ENCODE peak calls at places on chromosomes 16 and 17, in six cellular contexts. One of them, this sample, is unnamed.

GRCh38 chr17:80265205-80266068 is 4.8 kb downstream of the RNF213 start:
- DNase-seq in stimulated activated CD4-positive, alpha-beta T cell treated with anti-CD3 and anti-CD28 coated beads, Interleukin-1b, Interleukin-23, amount 100 ng/mL, for 1 hour: no peak
- DNase-seq in fibroblast of the conjunctiva: no peak
- DNase-seq in NCI-H1417: no peak
- DNase-seq in NCI-H1436: no peak
- DNase-seq in activated CD4-positive, CD25-positive, alpha-beta regulatory T cell: no peak
- DNase-seq in this sample: peak; percentile 16

GRCh38 chr17:75404223-75404738 is 1.2 kb downstream of the GRB2 start:
- DNase-seq in stimulated activated CD4-positive, alpha-beta T cell treated with anti-CD3 and anti-CD28 coated beads, Interleukin-1b, Interleukin-23, amount 100 ng/mL, for 1 hour: no peak
- DNase-seq in NCI-H1417: peak; percentile 58
- DNase-seq in activated CD4-positive, CD25-positive, alpha-beta regulatory T cell: no peak
- DNase-seq in fibroblast of the conjunctiva: peak; percentile 66
- DNase-seq in NCI-H1436: peak; percentile 63
- DNase-seq in this sample: peak; percentile 12

GRCh38 chr17:77425791-77426641 is 285.2 kb downstream of the SEC14L1 start:
- DNase-seq in fibroblast of the conjunctiva: no peak
- DNase-seq in NCI-H1417: no peak
- DNase-seq in NCI-H1436: no peak
- DNase-seq in stimulated activated CD4-positive, alpha-beta T cell treated with anti-CD3 and anti-CD28 coated beads, Interleukin-1b, Interleukin-23, amount 100 ng/mL, for 1 hour: no peak
- DNase-seq in activated CD4-positive, CD25-positive, alpha-beta regulatory T cell: no peak
- DNase-seq in this sample: peak; percentile 26

GRCh38 chr17:29143894-29144293 is 36.3 kb downstream of the MYO18A start:
- DNase-seq in activated CD4-positive, CD25-positive, alpha-beta regulatory T cell: no peak
- DNase-seq in fibroblast of the conjunctiva: no peak
- DNase-seq in stimulated activated CD4-positive, alpha-beta T cell treated with anti-CD3 and anti-CD28 coated beads, Interleukin-1b, Interleukin-23, amount 100 ng/mL, for 1 hour: no peak
- DNase-seq in NCI-H1436: no peak
- DNase-seq in NCI-H1417: peak; percentile 35
- DNase-seq in this sample: no peak

GRCh38 chr17:36703860-36704266 is 102.5 kb downstream of the MRM1 start:
- DNase-seq in stimulated activated CD4-positive, alpha-beta T cell treated with anti-CD3 and anti-CD28 coated beads, Interleukin-1b, Interleukin-23, amount 100 ng/mL, for 1 hour: no peak
- DNase-seq in NCI-H1436: no peak
- DNase-seq in activated CD4-positive, CD25-positive, alpha-beta regulatory T cell: no peak
- DNase-seq in NCI-H1417: no peak
- DNase-seq in fibroblast of the conjunctiva: no peak
- DNase-seq in this sample: no peak

GRCh38 chr17:77458202-77459017 is 317.6 kb downstream of the SEC14L1 start:
- DNase-seq in fibroblast of the conjunctiva: no peak
- DNase-seq in NCI-H1436: no peak
- DNase-seq in stimulated activated CD4-positive, alpha-beta T cell treated with anti-CD3 and anti-CD28 coated beads, Interleukin-1b, Interleukin-23, amount 100 ng/mL, for 1 hour: no peak
- DNase-seq in NCI-H1417: no peak
- DNase-seq in activated CD4-positive, CD25-positive, alpha-beta regulatory T cell: no peak
- DNase-seq in this sample: no peak

GRCh38 chr16:1929105-1929504 is 10.9 kb upstream of the HS3ST6 start:
- DNase-seq in stimulated activated CD4-positive, alpha-beta T cell treated with anti-CD3 and anti-CD28 coated beads, Interleukin-1b, Interleukin-23, amount 100 ng/mL, for 1 hour: no peak
- DNase-seq in fibroblast of the conjunctiva: no peak
- DNase-seq in NCI-H1417: peak; percentile 65
- DNase-seq in NCI-H1436: peak; percentile 45
- DNase-seq in activated CD4-positive, CD25-positive, alpha-beta regulatory T cell: no peak
- DNase-seq in this sample: no peak

GRCh38 chr16:27743963-27744362 is 194.0 kb downstream of the KATNIP start:
- DNase-seq in fibroblast of the conjunctiva: no peak
- DNase-seq in NCI-H1417: no peak
- DNase-seq in stimulated activated CD4-positive, alpha-beta T cell treated with anti-CD3 and anti-CD28 coated beads, Interleukin-1b, Interleukin-23, amount 100 ng/mL, for 1 hour: no peak
- DNase-seq in activated CD4-positive, CD25-positive, alpha-beta regulatory T cell: no peak
- DNase-seq in NCI-H1436: no peak
- DNase-seq in this sample: no peak

GRCh38 chr17:78403822-78404221 is 25.4 kb downstream of the PGS1 start:
- DNase-seq in fibroblast of the conjunctiva: no peak
- DNase-seq in NCI-H1436: no peak
- DNase-seq in activated CD4-positive, CD25-positive, alpha-beta regulatory T cell: no peak
- DNase-seq in NCI-H1417: no peak
- DNase-seq in stimulated activated CD4-positive, alpha-beta T cell treated with anti-CD3 and anti-CD28 coated beads, Interleukin-1b, Interleukin-23, amount 100 ng/mL, for 1 hour: no peak
- DNase-seq in this sample: no peak

GRCh38 chr16:65672960-65673359 is 551.1 kb upstream of the CDH11 start:
- DNase-seq in activated CD4-positive, CD25-positive, alpha-beta regulatory T cell: no peak
- DNase-seq in stimulated activated CD4-positive, alpha-beta T cell treated with anti-CD3 and anti-CD28 coated beads, Interleukin-1b, Interleukin-23, amount 100 ng/mL, for 1 hour: no peak
- DNase-seq in fibroblast of the conjunctiva: no peak
- DNase-seq in NCI-H1417: no peak
- DNase-seq in NCI-H1436: no peak
- DNase-seq in this sample: no peak

GRCh38 chr16:1565083-1565805 is 31.8 kb downstream of the TMEM204 start:
- DNase-seq in stimulated activated CD4-positive, alpha-beta T cell treated with anti-CD3 and anti-CD28 coated beads, Interleukin-1b, Interleukin-23, amount 100 ng/mL, for 1 hour: no peak
- DNase-seq in fibroblast of the conjunctiva: no peak
- DNase-seq in NCI-H1417: no peak
- DNase-seq in activated CD4-positive, CD25-positive, alpha-beta regulatory T cell: no peak
- DNase-seq in NCI-H1436: no peak
- DNase-seq in this sample: no peak

GRCh38 chr17:44203731-44204452 is 4.2 kb upstream of the ATXN7L3 start:
- DNase-seq in fibroblast of the conjunctiva: peak; percentile 51
- DNase-seq in activated CD4-positive, CD25-positive, alpha-beta regulatory T cell: no peak
- DNase-seq in stimulated activated CD4-positive, alpha-beta T cell treated with anti-CD3 and anti-CD28 coated beads, Interleukin-1b, Interleukin-23, amount 100 ng/mL, for 1 hour: no peak
- DNase-seq in NCI-H1417: peak; percentile 11
- DNase-seq in NCI-H1436: peak; percentile 18
- DNase-seq in this sample: peak; percentile 20

GRCh38 chr17:31369266-31369665 is 22.2 kb upstream of the RAB11FIP4 start:
- DNase-seq in stimulated activated CD4-positive, alpha-beta T cell treated with anti-CD3 and anti-CD28 coated beads, Interleukin-1b, Interleukin-23, amount 100 ng/mL, for 1 hour: no peak
- DNase-seq in activated CD4-positive, CD25-positive, alpha-beta regulatory T cell: no peak
- DNase-seq in NCI-H1417: no peak
- DNase-seq in NCI-H1436: no peak
- DNase-seq in fibroblast of the conjunctiva: no peak
- DNase-seq in this sample: no peak

GRCh38 chr17:37818689-37819088 is 73.8 kb upstream of the HNF1B start:
- DNase-seq in stimulated activated CD4-positive, alpha-beta T cell treated with anti-CD3 and anti-CD28 coated beads, Interleukin-1b, Interleukin-23, amount 100 ng/mL, for 1 hour: no peak
- DNase-seq in NCI-H1417: peak; percentile 33
- DNase-seq in fibroblast of the conjunctiva: no peak
- DNase-seq in NCI-H1436: peak; percentile 10
- DNase-seq in activated CD4-positive, CD25-positive, alpha-beta regulatory T cell: no peak
- DNase-seq in this sample: no peak

GRCh38 chr17:22516861-22517636 is 824.7 kb downstream of the KCNJ18 start:
- DNase-seq in NCI-H1436: no peak
- DNase-seq in NCI-H1417: no peak
- DNase-seq in activated CD4-positive, CD25-positive, alpha-beta regulatory T cell: no peak
- DNase-seq in stimulated activated CD4-positive, alpha-beta T cell treated with anti-CD3 and anti-CD28 coated beads, Interleukin-1b, Interleukin-23, amount 100 ng/mL, for 1 hour: no peak
- DNase-seq in fibroblast of the conjunctiva: no peak
- DNase-seq in this sample: no peak

GRCh38 chr16:76976101-76976500 is 214.9 kb upstream of the MON1B start:
- DNase-seq in activated CD4-positive, CD25-positive, alpha-beta regulatory T cell: no peak
- DNase-seq in NCI-H1417: no peak
- DNase-seq in stimulated activated CD4-positive, alpha-beta T cell treated with anti-CD3 and anti-CD28 coated beads, Interleukin-1b, Interleukin-23, amount 100 ng/mL, for 1 hour: no peak
- DNase-seq in fibroblast of the conjunctiva: no peak
- DNase-seq in NCI-H1436: no peak
- DNase-seq in this sample: no peak

GRCh38 chr16:1379054-1379862 is 27.5 kb downstream of the GNPTG start:
- DNase-seq in activated CD4-positive, CD25-positive, alpha-beta regulatory T cell: peak; percentile 48
- DNase-seq in NCI-H1417: peak; percentile 76
- DNase-seq in stimulated activated CD4-positive, alpha-beta T cell treated with anti-CD3 and anti-CD28 coated beads, Interleukin-1b, Interleukin-23, amount 100 ng/mL, for 1 hour: peak; percentile 65
- DNase-seq in NCI-H1436: peak; percentile 43
- DNase-seq in fibroblast of the conjunctiva: peak; percentile 20
- DNase-seq in this sample: peak; percentile 54

GRCh38 chr17:81338301-81339179 is 43.4 kb upstream of the SLC38A10 start:
- DNase-seq in fibroblast of the conjunctiva: no peak
- DNase-seq in stimulated activated CD4-positive, alpha-beta T cell treated with anti-CD3 and anti-CD28 coated beads, Interleukin-1b, Interleukin-23, amount 100 ng/mL, for 1 hour: no peak
- DNase-seq in activated CD4-positive, CD25-positive, alpha-beta regulatory T cell: no peak
- DNase-seq in NCI-H1417: no peak
- DNase-seq in NCI-H1436: no peak
- DNase-seq in this sample: no peak

GRCh38 chr16:71708696-71709095 is 15.8 kb downstream of the PHLPP2 start:
- DNase-seq in NCI-H1436: no peak
- DNase-seq in activated CD4-positive, CD25-positive, alpha-beta regulatory T cell: no peak
- DNase-seq in fibroblast of the conjunctiva: no peak
- DNase-seq in NCI-H1417: no peak
- DNase-seq in stimulated activated CD4-positive, alpha-beta T cell treated with anti-CD3 and anti-CD28 coated beads, Interleukin-1b, Interleukin-23, amount 100 ng/mL, for 1 hour: no peak
- DNase-seq in this sample: no peak

GRCh38 chr16:53372942-53373871 is 61.1 kb upstream of the RBL2 start:
- DNase-seq in NCI-H1417: peak; percentile 56
- DNase-seq in NCI-H1436: peak; percentile 28
- DNase-seq in fibroblast of the conjunctiva: no peak
- DNase-seq in stimulated activated CD4-positive, alpha-beta T cell treated with anti-CD3 and anti-CD28 coated beads, Interleukin-1b, Interleukin-23, amount 100 ng/mL, for 1 hour: peak; percentile 82
- DNase-seq in activated CD4-positive, CD25-positive, alpha-beta regulatory T cell: peak; percentile 72
- DNase-seq in this sample: peak; percentile 71

GRCh38 chr17:44070455-44071197 is at the start of gene G6PC3:
- DNase-seq in stimulated activated CD4-positive, alpha-beta T cell treated with anti-CD3 and anti-CD28 coated beads, Interleukin-1b, Interleukin-23, amount 100 ng/mL, for 1 hour: peak; percentile 70
- DNase-seq in fibroblast of the conjunctiva: peak; percentile 97
- DNase-seq in activated CD4-positive, CD25-positive, alpha-beta regulatory T cell: peak; percentile 48
- DNase-seq in NCI-H1417: peak; percentile 93
- DNase-seq in NCI-H1436: peak; percentile 96
- DNase-seq in this sample: peak; percentile 66

GRCh38 chr17:19249681-19250080 is 12.5 kb downstream of the EPN2 start:
- DNase-seq in stimulated activated CD4-positive, alpha-beta T cell treated with anti-CD3 and anti-CD28 coated beads, Interleukin-1b, Interleukin-23, amount 100 ng/mL, for 1 hour: no peak
- DNase-seq in fibroblast of the conjunctiva: no peak
- DNase-seq in NCI-H1417: no peak
- DNase-seq in NCI-H1436: no peak
- DNase-seq in activated CD4-positive, CD25-positive, alpha-beta regulatory T cell: no peak
- DNase-seq in this sample: no peak

GRCh38 chr17:59004338-59005111 is 102.2 kb downstream of the TRIM37 start:
- DNase-seq in NCI-H1417: peak; percentile 41
- DNase-seq in fibroblast of the conjunctiva: peak; percentile 34
- DNase-seq in stimulated activated CD4-positive, alpha-beta T cell treated with anti-CD3 and anti-CD28 coated beads, Interleukin-1b, Interleukin-23, amount 100 ng/mL, for 1 hour: peak; percentile 53
- DNase-seq in NCI-H1436: peak; percentile 66
- DNase-seq in activated CD4-positive, CD25-positive, alpha-beta regulatory T cell: peak; percentile 46
- DNase-seq in this sample: peak; percentile 51

GRCh38 chr17:2924211-2924610 is 128.0 kb downstream of the RAP1GAP2 start:
- DNase-seq in NCI-H1417: no peak
- DNase-seq in activated CD4-positive, CD25-positive, alpha-beta regulatory T cell: no peak
- DNase-seq in NCI-H1436: no peak
- DNase-seq in fibroblast of the conjunctiva: no peak
- DNase-seq in stimulated activated CD4-positive, alpha-beta T cell treated with anti-CD3 and anti-CD28 coated beads, Interleukin-1b, Interleukin-23, amount 100 ng/mL, for 1 hour: no peak
- DNase-seq in this sample: no peak

GRCh38 chr16:17237350-17237944 is 233.3 kb downstream of the XYLT1 start:
- DNase-seq in stimulated activated CD4-positive, alpha-beta T cell treated with anti-CD3 and anti-CD28 coated beads, Interleukin-1b, Interleukin-23, amount 100 ng/mL, for 1 hour: no peak
- DNase-seq in NCI-H1417: no peak
- DNase-seq in activated CD4-positive, CD25-positive, alpha-beta regulatory T cell: no peak
- DNase-seq in NCI-H1436: no peak
- DNase-seq in fibroblast of the conjunctiva: no peak
- DNase-seq in this sample: no peak

GRCh38 chr16:65229191-65229662 is 107.4 kb upstream of the CDH11 start:
- DNase-seq in NCI-H1417: no peak
- DNase-seq in NCI-H1436: no peak
- DNase-seq in stimulated activated CD4-positive, alpha-beta T cell treated with anti-CD3 and anti-CD28 coated beads, Interleukin-1b, Interleukin-23, amount 100 ng/mL, for 1 hour: no peak
- DNase-seq in fibroblast of the conjunctiva: no peak
- DNase-seq in activated CD4-positive, CD25-positive, alpha-beta regulatory T cell: no peak
- DNase-seq in this sample: no peak

GRCh38 chr17:80486692-80487091 is 10.3 kb upstream of the NPTX1 start:
- DNase-seq in NCI-H1436: no peak
- DNase-seq in stimulated activated CD4-positive, alpha-beta T cell treated with anti-CD3 and anti-CD28 coated beads, Interleukin-1b, Interleukin-23, amount 100 ng/mL, for 1 hour: no peak
- DNase-seq in NCI-H1417: no peak
- DNase-seq in fibroblast of the conjunctiva: no peak
- DNase-seq in activated CD4-positive, CD25-positive, alpha-beta regulatory T cell: no peak
- DNase-seq in this sample: no peak

GRCh38 chr17:79991140-79991923 is 44.3 kb downstream of the TBC1D16 start:
- DNase-seq in NCI-H1417: peak; percentile 76
- DNase-seq in NCI-H1436: peak; percentile 90
- DNase-seq in activated CD4-positive, CD25-positive, alpha-beta regulatory T cell: peak; percentile 70
- DNase-seq in stimulated activated CD4-positive, alpha-beta T cell treated with anti-CD3 and anti-CD28 coated beads, Interleukin-1b, Interleukin-23, amount 100 ng/mL, for 1 hour: peak; percentile 63
- DNase-seq in fibroblast of the conjunctiva: peak; percentile 72
- DNase-seq in this sample: peak; percentile 68

This sample was measured in effector CD8-positive, alpha-beta T cell.